ENCODE peak calls at places on chromosomes 3 and 15, in nine cellular contexts. One of them, this sample, is unnamed.

GRCh38 chr15:82108489-82109078 is 62.8 kb upstream of the MEX3B start:
- DNase-seq in Ammon's horn: no peak
- DNase-seq in right cardiac atrium: peak; percentile 83
- DNase-seq in stimulated activated CD4-positive, alpha-beta T cell treated with anti-CD3 and anti-CD28 coated beads, Interleukin-12 subunit alpha, Interleukin-12 subunit beta, amount 100 ng/mL, for 4 hours: peak; percentile 70
- DNase-seq in EH: peak; percentile 63
- DNase-seq in NCI-H1105: no peak
- DNase-seq in SW480: peak; percentile 39
- DNase-seq in cerebellar nuclear complex: no peak
- DNase-seq in fibroblast of pulmonary artery: peak; percentile 51
- DNase-seq in this sample: peak; percentile 69

GRCh38 chr3:194756460-194757355 is 71.0 kb downstream of the FAM43A start:
- DNase-seq in Ammon's horn: peak; percentile 97
- DNase-seq in right cardiac atrium: peak; percentile 69
- DNase-seq in stimulated activated CD4-positive, alpha-beta T cell treated with anti-CD3 and anti-CD28 coated beads, Interleukin-12 subunit alpha, Interleukin-12 subunit beta, amount 100 ng/mL, for 4 hours: no peak
- DNase-seq in EH: no peak
- DNase-seq in NCI-H1105: peak; percentile 37
- DNase-seq in SW480: no peak
- DNase-seq in cerebellar nuclear complex: no peak
- DNase-seq in fibroblast of pulmonary artery: no peak
- DNase-seq in this sample: peak; percentile 25

GRCh38 chr3:195258449-195259145 is 12.4 kb downstream of the XXYLT1 start:
- DNase-seq in Ammon's horn: no peak
- DNase-seq in right cardiac atrium: peak; percentile 58
- DNase-seq in stimulated activated CD4-positive, alpha-beta T cell treated with anti-CD3 and anti-CD28 coated beads, Interleukin-12 subunit alpha, Interleukin-12 subunit beta, amount 100 ng/mL, for 4 hours: no peak
- DNase-seq in EH: no peak
- DNase-seq in NCI-H1105: no peak
- DNase-seq in SW480: peak; percentile 18
- DNase-seq in cerebellar nuclear complex: no peak
- DNase-seq in fibroblast of pulmonary artery: no peak
- DNase-seq in this sample: peak; percentile 37

GRCh38 chr3:13325892-13326443 is 94.2 kb downstream of the NUP210 start:
- DNase-seq in Ammon's horn: no peak
- DNase-seq in right cardiac atrium: no peak
- DNase-seq in stimulated activated CD4-positive, alpha-beta T cell treated with anti-CD3 and anti-CD28 coated beads, Interleukin-12 subunit alpha, Interleukin-12 subunit beta, amount 100 ng/mL, for 4 hours: no peak
- DNase-seq in EH: no peak
- DNase-seq in NCI-H1105: no peak
- DNase-seq in SW480: no peak
- DNase-seq in cerebellar nuclear complex: no peak
- DNase-seq in fibroblast of pulmonary artery: no peak
- DNase-seq in this sample: no peak

GRCh38 chr3:6249679-6250078 is 611.2 kb upstream of the GRM7 start:
- DNase-seq in Ammon's horn: no peak
- DNase-seq in right cardiac atrium: no peak
- DNase-seq in stimulated activated CD4-positive, alpha-beta T cell treated with anti-CD3 and anti-CD28 coated beads, Interleukin-12 subunit alpha, Interleukin-12 subunit beta, amount 100 ng/mL, for 4 hours: no peak
- DNase-seq in EH: no peak
- DNase-seq in NCI-H1105: no peak
- DNase-seq in SW480: no peak
- DNase-seq in cerebellar nuclear complex: no peak
- DNase-seq in fibroblast of pulmonary artery: no peak
- DNase-seq in this sample: no peak

GRCh38 chr15:100879461-100880138 is at the start of gene ALDH1A3:
- DNase-seq in Ammon's horn: no peak
- DNase-seq in right cardiac atrium: peak; percentile 77
- DNase-seq in stimulated activated CD4-positive, alpha-beta T cell treated with anti-CD3 and anti-CD28 coated beads, Interleukin-12 subunit alpha, Interleukin-12 subunit beta, amount 100 ng/mL, for 4 hours: peak; percentile 22
- DNase-seq in EH: peak; percentile 54
- DNase-seq in NCI-H1105: no peak
- DNase-seq in SW480: peak; percentile 65
- DNase-seq in cerebellar nuclear complex: no peak
- DNase-seq in fibroblast of pulmonary artery: peak; percentile 71
- DNase-seq in this sample: peak; percentile 58

GRCh38 chr15:65071381-65071811 is 3.6 kb upstream of the RASL12 start:
- DNase-seq in Ammon's horn: no peak
- DNase-seq in right cardiac atrium: peak; percentile 87
- DNase-seq in stimulated activated CD4-positive, alpha-beta T cell treated with anti-CD3 and anti-CD28 coated beads, Interleukin-12 subunit alpha, Interleukin-12 subunit beta, amount 100 ng/mL, for 4 hours: no peak
- DNase-seq in EH: no peak
- DNase-seq in NCI-H1105: no peak
- DNase-seq in SW480: no peak
- DNase-seq in cerebellar nuclear complex: no peak
- DNase-seq in fibroblast of pulmonary artery: peak; percentile 54
- DNase-seq in this sample: no peak

GRCh38 chr3:142028174-142028833 is 121.0 kb downstream of the TFDP2 start:
- DNase-seq in Ammon's horn: peak; percentile 10
- DNase-seq in right cardiac atrium: no peak
- DNase-seq in stimulated activated CD4-positive, alpha-beta T cell treated with anti-CD3 and anti-CD28 coated beads, Interleukin-12 subunit alpha, Interleukin-12 subunit beta, amount 100 ng/mL, for 4 hours: no peak
- DNase-seq in EH: peak; percentile 62
- DNase-seq in NCI-H1105: peak; percentile 80
- DNase-seq in SW480: peak; percentile 51
- DNase-seq in cerebellar nuclear complex: no peak
- DNase-seq in fibroblast of pulmonary artery: peak; percentile 89
- DNase-seq in this sample: peak; percentile 84

GRCh38 chr3:50269977-50270413 is 1.0 kb downstream of the SEMA3B start:
- DNase-seq in Ammon's horn: no peak
- DNase-seq in right cardiac atrium: no peak
- DNase-seq in stimulated activated CD4-positive, alpha-beta T cell treated with anti-CD3 and anti-CD28 coated beads, Interleukin-12 subunit alpha, Interleukin-12 subunit beta, amount 100 ng/mL, for 4 hours: no peak
- DNase-seq in EH: peak; percentile 81
- DNase-seq in NCI-H1105: no peak
- DNase-seq in SW480: no peak
- DNase-seq in cerebellar nuclear complex: no peak
- DNase-seq in fibroblast of pulmonary artery: peak; percentile 49
- DNase-seq in this sample: no peak

GRCh38 chr3:181868576-181868975 is 156.9 kb downstream of the SOX2 start:
- DNase-seq in Ammon's horn: no peak
- DNase-seq in right cardiac atrium: no peak
- DNase-seq in stimulated activated CD4-positive, alpha-beta T cell treated with anti-CD3 and anti-CD28 coated beads, Interleukin-12 subunit alpha, Interleukin-12 subunit beta, amount 100 ng/mL, for 4 hours: no peak
- DNase-seq in EH: no peak
- DNase-seq in NCI-H1105: no peak
- DNase-seq in SW480: no peak
- DNase-seq in cerebellar nuclear complex: no peak
- DNase-seq in fibroblast of pulmonary artery: no peak
- DNase-seq in this sample: no peak

GRCh38 chr15:82849556-82850241 is 40.3 kb downstream of the WHAMM start:
- DNase-seq in Ammon's horn: peak; percentile 80
- DNase-seq in right cardiac atrium: peak; percentile 89
- DNase-seq in stimulated activated CD4-positive, alpha-beta T cell treated with anti-CD3 and anti-CD28 coated beads, Interleukin-12 subunit alpha, Interleukin-12 subunit beta, amount 100 ng/mL, for 4 hours: peak; percentile 14
- DNase-seq in EH: peak; percentile 70
- DNase-seq in NCI-H1105: no peak
- DNase-seq in SW480: peak; percentile 64
- DNase-seq in cerebellar nuclear complex: peak; percentile 32
- DNase-seq in fibroblast of pulmonary artery: peak; percentile 87
- DNase-seq in this sample: peak; percentile 77

GRCh38 chr3:65659396-65659795 is 379.3 kb downstream of the MAGI1 start:
- DNase-seq in Ammon's horn: no peak
- DNase-seq in right cardiac atrium: no peak
- DNase-seq in stimulated activated CD4-positive, alpha-beta T cell treated with anti-CD3 and anti-CD28 coated beads, Interleukin-12 subunit alpha, Interleukin-12 subunit beta, amount 100 ng/mL, for 4 hours: no peak
- DNase-seq in EH: no peak
- DNase-seq in NCI-H1105: no peak
- DNase-seq in SW480: no peak
- DNase-seq in cerebellar nuclear complex: no peak
- DNase-seq in fibroblast of pulmonary artery: no peak
- DNase-seq in this sample: no peak

GRCh38 chr3:79148786-79149185 is 619.0 kb downstream of the ROBO1 start:
- DNase-seq in Ammon's horn: peak; percentile 64
- DNase-seq in right cardiac atrium: no peak
- DNase-seq in stimulated activated CD4-positive, alpha-beta T cell treated with anti-CD3 and anti-CD28 coated beads, Interleukin-12 subunit alpha, Interleukin-12 subunit beta, amount 100 ng/mL, for 4 hours: no peak
- DNase-seq in EH: no peak
- DNase-seq in NCI-H1105: no peak
- DNase-seq in SW480: no peak
- DNase-seq in cerebellar nuclear complex: no peak
- DNase-seq in fibroblast of pulmonary artery: peak; percentile 30
- DNase-seq in this sample: no peak